ENCODE peak calls at places on chromosomes 16 and 17, in nine cellular contexts. E, N, F, T, X, B, M, H and U are unnamed samples. For H3K27me3 and H3K36me3, the result is how much of the 10 kb centered on the place peaks cover.

GRCh38 chr17:64028874-64029464 is 8.5 kb upstream of the ICAM2 start:
- DNase-seq in X (peak), E (peak), N (peak), B (no peak), H (peak), F (peak), T (peak), M (peak), U (peak)

GRCh38 chr17:44794699-44795413 is 35.2 kb downstream of the GJC1 start:
- DNase-seq in H (peak), F (no peak), B (peak), N (no peak), X (no peak), M (no peak), E (no peak), T (no peak), U (peak)

GRCh38 chr16:55040366-55041086 is 109.9 kb downstream of the IRX5 start:
- DNase-seq in N (no peak), T (peak), X (no peak), F (no peak), E (peak), B (no peak), M (no peak), H (no peak), U (no peak)

GRCh38 chr16:85005278-85006069 is 5.9 kb downstream of the ZDHHC7 start:
- DNase-seq in H (peak), M (peak), F (no peak), X (no peak), E (no peak), T (no peak), N (peak), B (no peak), U (peak)

GRCh38 chr17:81210868-81211267 is 11.9 kb downstream of the CEP131 start:
- DNase-seq in N (no peak), M (no peak), E (no peak), F (no peak), T (no peak), H (peak), X (no peak), B (no peak), U (no peak)

GRCh38 chr16:350203-350602 is 2.3 kb downstream of the AXIN1 start:
- DNase-seq in H (no peak), M (no peak), E (no peak), N (no peak), T (no peak), B (no peak), X (no peak), F (no peak), U (no peak)

GRCh38 chr17:66114609-66115008 is 77.3 kb downstream of the CEP112 start:
- DNase-seq in N (no peak), F (no peak), X (no peak), M (no peak), T (no peak), E (no peak), B (no peak), H (no peak), U (no peak)

GRCh38 chr17:13994050-13994449 is 75.3 kb upstream of the COX10 start:
- DNase-seq in N (no peak), B (no peak), M (no peak), T (no peak), X (no peak), H (no peak), E (no peak), F (no peak), U (no peak)

GRCh38 chr17:733743-734142 is 1.3 kb downstream of the TLCD3A start:
- DNase-seq in X (no peak), F (no peak), E (no peak), N (no peak), H (no peak), B (no peak), T (no peak), M (no peak), U (no peak)

GRCh38 chr17:65183736-65184135 is 46.6 kb downstream of the RGS9 start:
- DNase-seq in T (no peak), X (no peak), E (peak), F (no peak), B (no peak), H (peak), M (no peak), N (no peak), U (peak)

GRCh38 chr16:20814761-20815160 is 8.4 kb downstream of the REXO5 start:
- DNase-seq in E (no peak), X (no peak), T (no peak), M (no peak), F (no peak), B (no peak), H (no peak), N (no peak), U (no peak)

GRCh38 chr17:66123163-66123562 is 68.8 kb downstream of the CEP112 start:
- DNase-seq in N (no peak), E (no peak), T (no peak), B (no peak), H (peak), F (no peak), M (no peak), X (no peak), U (peak)

GRCh38 chr16:28923652-28924398 is 1.2 kb downstream of the RABEP2 start:
- DNase-seq in X (no peak), H (no peak), F (no peak), T (no peak), M (no peak), B (no peak), N (no peak), E (no peak), U (peak)

GRCh38 chr16:72551649-72552048 is 379.7 kb upstream of the PMFBP1 start:
- DNase-seq in N (no peak), T (no peak), F (no peak), E (no peak), B (no peak), X (no peak), H (no peak), M (no peak), U (no peak)

GRCh38 chr17:16939606-16940115 is 32.3 kb downstream of the TNFRSF13B start:
- DNase-seq in T (no peak), M (no peak), B (peak), X (no peak), H (no peak), E (no peak), N (no peak), F (no peak), U (peak)

GRCh38 chr16:70746708-70747424 is 54.1 kb downstream of the VAC14 start:
- DNase-seq in E (peak), N (peak), X (peak), T (peak), M (peak), B (peak), F (no peak), H (peak), U (no peak)

GRCh38 chr17:31788956-31789355 is 70.1 kb downstream of the COPRS start:
- DNase-seq in T (no peak), E (no peak), M (no peak), X (no peak), N (no peak), B (no peak), H (no peak), F (no peak), U (no peak)

GRCh38 chr16:21646721-21647561 is 5.5 kb downstream of the IGSF6 start:
- DNase-seq in N (no peak), F (peak), X (no peak), M (no peak), E (no peak), B (no peak), T (peak), H (no peak), U (no peak)

GRCh38 chr17:41145261-41145660 is 4.4 kb downstream of the KRTAP4-5 start:
- DNase-seq in E (no peak), T (no peak), N (no peak), X (no peak), H (no peak), F (no peak), M (no peak), B (no peak), U (no peak)

GRCh38 chr17:68328676-68329075 is 37.4 kb downstream of the ARSG start:
- DNase-seq in X (no peak), M (no peak), E (peak), N (no peak), T (no peak), B (no peak), F (no peak), H (no peak), U (no peak)

GRCh38 chr17:40095944-40096791 is 4.2 kb downstream of the NR1D1 start:
- DNase-seq in T (no peak), F (peak), X (peak), H (no peak), M (peak), B (no peak), N (peak), E (no peak), U (peak)

DNA sequence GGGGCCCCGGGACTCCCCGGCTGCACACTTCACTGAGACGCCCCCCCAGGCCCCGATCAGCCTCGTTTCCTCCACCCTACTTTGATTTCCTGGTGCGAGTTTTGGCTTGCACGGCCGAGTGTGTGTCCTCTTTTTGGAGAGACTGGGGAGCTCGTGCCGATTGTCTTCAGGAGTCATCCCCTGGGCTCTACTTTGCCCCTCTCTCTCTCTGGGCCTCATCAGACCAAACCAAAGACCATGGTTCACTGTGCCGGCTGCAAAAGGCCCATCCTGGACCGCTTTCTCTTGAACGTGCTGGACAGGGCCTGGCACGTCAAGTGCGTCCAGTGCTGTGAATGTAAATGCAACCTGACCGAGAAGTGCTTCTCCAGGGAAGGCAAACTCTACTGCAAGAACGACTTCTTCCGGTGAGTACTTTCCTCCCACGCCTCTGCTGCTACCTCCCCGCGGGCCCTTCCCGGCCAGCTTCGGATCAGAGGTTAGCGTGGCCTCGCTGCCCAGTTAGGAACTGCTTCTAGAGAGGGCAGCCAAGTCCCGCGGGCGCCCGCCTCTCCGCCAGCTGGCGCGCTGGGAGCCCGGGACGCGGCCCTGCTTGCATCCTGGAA is 788 bp downstream of the LHX1 start:
- DNase-seq in M (no peak), H (no peak), B (no peak), N (no peak), T (no peak), F (no peak), E (no peak), X (no peak), U (peak)
- H3K27me3 ChIP-seq in M (half or more), H (half or more), B (half or more), N (half or more), T (half or more), F (half or more), E (half or more), X (half or more), U (half or more)

GRCh38 chr16:3042376-3042775 is 4.0 kb upstream of the MMP25 start:
- DNase-seq in N (no peak), E (no peak), B (no peak), X (no peak), H (no peak), M (no peak), F (no peak), T (no peak), U (no peak)

GRCh38 chr16:3044708-3045107 is 1.7 kb upstream of the MMP25 start:
- DNase-seq in T (no peak), E (no peak), F (no peak), N (no peak), H (no peak), B (no peak), X (no peak), M (no peak), U (no peak)

GRCh38 chr16:3046506-3047386 is at the start of gene MMP25:
- DNase-seq in X (no peak), N (no peak), H (no peak), T (no peak), B (no peak), M (no peak), F (no peak), E (no peak), U (peak)

GRCh38 chr16:3047387-3047720 is 993 bp downstream of the MMP25 start:
- DNase-seq in T (no peak), F (no peak), N (no peak), X (no peak), H (no peak), E (no peak), B (no peak), M (no peak), U (peak)

GRCh38 chr16:3045758-3046505 is 429 bp upstream of the MMP25 start:
- DNase-seq in E (no peak), N (no peak), T (no peak), H (no peak), F (no peak), X (no peak), M (no peak), B (peak), U (peak)
- H3K4me3 ChIP-seq in E (peak), N (peak), T (peak), H (peak), F (peak), X (peak), M (peak), B (peak), U (peak)

DNA sequence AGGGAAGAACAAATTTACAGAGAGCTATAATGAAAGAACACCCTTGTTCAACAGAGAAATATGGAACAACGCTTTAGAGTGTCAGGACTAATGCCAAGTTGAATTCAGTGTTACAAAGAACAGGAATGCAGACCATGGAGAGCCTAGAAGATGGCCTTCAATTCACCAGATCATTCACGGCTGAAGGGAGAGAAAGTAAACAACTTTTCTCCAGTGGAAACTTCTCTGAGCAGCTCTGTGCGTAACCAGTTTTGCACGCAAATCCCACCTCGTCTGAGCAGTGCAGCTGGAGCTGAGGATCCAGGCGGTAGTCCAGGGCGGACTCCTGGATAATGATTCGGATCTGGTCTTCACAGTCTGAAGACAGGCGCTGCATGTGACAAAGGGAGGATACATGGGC is 40.5 kb upstream of the CLEC18B start:
- DNase-seq in H (no peak), F (no peak), M (no peak), E (no peak), B (no peak), X (no peak), N (no peak), T (no peak), U (no peak)
- H3K36me3 ChIP-seq in H (under half), F (half or more), M (half or more), E (under half), B (half or more), X (half or more), N (under half), T (half or more), U (under half)

DNA sequence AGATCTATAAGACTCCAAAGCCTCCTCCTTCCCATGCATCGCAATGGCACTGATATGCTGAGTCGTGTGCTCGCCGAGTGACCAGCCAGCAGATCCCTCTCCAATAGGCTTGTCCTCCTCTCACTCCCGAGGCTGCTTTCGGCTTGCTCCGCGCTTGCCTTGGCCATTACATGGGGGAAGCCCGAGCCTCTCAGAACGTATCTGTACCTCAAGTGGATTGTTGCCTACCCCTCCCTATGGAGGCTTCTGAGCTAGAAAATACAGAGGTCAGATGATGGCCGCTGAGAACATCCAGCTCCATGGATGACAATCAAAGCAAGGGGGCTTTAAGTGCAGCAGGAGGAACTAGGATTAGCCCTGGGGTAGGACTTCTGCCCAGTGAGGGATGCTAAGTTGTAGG is 7.7 kb upstream of the NLRP1 start:
- DNase-seq in E (no peak), X (no peak), T (no peak), M (no peak), F (no peak), H (no peak), N (no peak), B (no peak), U (no peak)
- H3K27me3 ChIP-seq in E (under half), X (under half), T (under half), M (under half), F (under half), H (under half), N (under half), B (under half), U (under half)